ENCODE peak calls at places on chromosomes 13 and 19, in eight cellular contexts. A is lower leg skin, J is tibial nerve, H is bronchial epithelial cell, K is colonic mucosa, D is SK-N-SH, F is AG09309, O is psoas muscle. W is an unnamed sample.

GRCh38 chr13:99686944-99687382 is 185.7 kb downstream of the TM9SF2 start:
- DNase-seq in A (no peak), J (no peak), H (no peak), K (peak; percentile 40), D (no peak), F (no peak), O (no peak), W (no peak)

GRCh38 chr13:106858910-106859309 is 291.0 kb upstream of the ARGLU1 start:
- DNase-seq in A (no peak), J (no peak), H (peak; percentile 15), K (no peak), D (no peak), F (no peak), O (no peak), W (no peak)

GRCh38 chr13:91278291-91278690 is 69.2 kb upstream of the MIR17HG start:
- DNase-seq in A (no peak), J (no peak), H (no peak), K (no peak), D (no peak), F (no peak), O (no peak), W (no peak)

GRCh38 chr13:40993119-40993518 is 26.0 kb downstream of the ELF1 start:
- DNase-seq in A (peak; percentile 84), J (no peak), H (no peak), K (no peak), D (no peak), F (no peak), O (no peak), W (no peak)

GRCh38 chr19:15812059-15812722 is 3.3 kb downstream of the OR10H1 start:
- DNase-seq in A (no peak), J (peak; percentile 7), H (peak; percentile 28), K (no peak), D (no peak), F (no peak), O (no peak), W (no peak)

GRCh38 chr19:32131037-32131436 is 214.4 kb upstream of the ZNF507 start:
- DNase-seq in A (no peak), J (no peak), H (no peak), K (no peak), D (no peak), F (no peak), O (no peak), W (no peak)

GRCh38 chr19:6223461-6224307 is 56.1 kb downstream of the MLLT1 start:
- DNase-seq in A (peak; percentile 85), J (no peak), H (no peak), K (no peak), D (no peak), F (no peak), O (peak; percentile 33), W (peak; percentile 45)

GRCh38 chr13:52070929-52071523 is 46.5 kb downstream of the UTP14C start:
- DNase-seq in A (no peak), J (no peak), H (peak; percentile 53), K (no peak), D (peak; percentile 36), F (peak; percentile 11), O (no peak), W (no peak)

GRCh38 chr19:4583961-4584669 is 24.6 kb upstream of the SEMA6B start:
- DNase-seq in A (no peak), J (no peak), H (no peak), K (peak; percentile 28), D (peak; percentile 87), F (no peak), O (no peak), W (no peak)

GRCh38 chr19:51166846-51167490 is 24.9 kb downstream of the SIGLEC7 start:
- DNase-seq in A (no peak), J (peak; percentile 13), H (no peak), K (peak; percentile 31), D (no peak), F (no peak), O (no peak), W (no peak)

GRCh38 chr19:30228113-30228725 is 144.0 kb upstream of the ZNF536 start:
- DNase-seq in A (no peak), J (no peak), H (no peak), K (no peak), D (peak; percentile 80), F (no peak), O (no peak), W (no peak)

GRCh38 chr13:92143766-92144165 is 745.3 kb downstream of the GPC5 start:
- DNase-seq in A (no peak), J (no peak), H (no peak), K (no peak), D (no peak), F (no peak), O (no peak), W (no peak)

GRCh38 chr19:52566121-52566520 is 4.0 kb upstream of the ZNF701 start:
- DNase-seq in A (no peak), J (no peak), H (peak; percentile 48), K (no peak), D (no peak), F (no peak), O (no peak), W (no peak)

GRCh38 chr19:52566588-52566987 is 3.5 kb upstream of the ZNF701 start:
- DNase-seq in A (no peak), J (no peak), H (peak; percentile 93), K (no peak), D (no peak), F (no peak), O (no peak), W (no peak)

GRCh38 chr19:52567921-52568320 is 2.2 kb upstream of the ZNF701 start:
- DNase-seq in A (no peak), J (no peak), H (peak; percentile 34), K (no peak), D (no peak), F (no peak), O (no peak), W (no peak)

GRCh38 chr19:52570005-52570861 is at the start of gene ZNF701:
- DNase-seq in A (peak; percentile 99), J (peak; percentile 96), H (peak; percentile 71), K (peak; percentile 97), D (peak; percentile 92), F (peak; percentile 52), O (peak; percentile 95), W (peak; percentile 95)
- TF ChIP-seq CTCF in A (no peak), J (peak; percentile 39), H (peak; percentile 12), K (no peak), D (peak; percentile 22), F (no peak), O (peak; percentile 32), W (peak; percentile 54)

GRCh38 chr13:98103531-98103930 is 39.4 kb upstream of the FARP1 start:
- DNase-seq in A (peak; percentile 49), J (no peak), H (no peak), K (no peak), D (no peak), F (no peak), O (no peak), W (no peak)

GRCh38 chr13:98099627-98100026 is 43.3 kb upstream of the FARP1 start:
- DNase-seq in A (no peak), J (no peak), H (no peak), K (no peak), D (no peak), F (no peak), O (no peak), W (no peak)

GRCh38 chr13:98105929-98106336 is 37.0 kb upstream of the FARP1 start:
- DNase-seq in A (peak; percentile 20), J (no peak), H (no peak), K (no peak), D (no peak), F (no peak), O (no peak), W (peak; percentile 22)

GRCh38 chr13:98108330-98108729 is 34.6 kb upstream of the FARP1 start:
- DNase-seq in A (peak; percentile 28), J (no peak), H (no peak), K (no peak), D (no peak), F (no peak), O (no peak), W (no peak)

DNA sequence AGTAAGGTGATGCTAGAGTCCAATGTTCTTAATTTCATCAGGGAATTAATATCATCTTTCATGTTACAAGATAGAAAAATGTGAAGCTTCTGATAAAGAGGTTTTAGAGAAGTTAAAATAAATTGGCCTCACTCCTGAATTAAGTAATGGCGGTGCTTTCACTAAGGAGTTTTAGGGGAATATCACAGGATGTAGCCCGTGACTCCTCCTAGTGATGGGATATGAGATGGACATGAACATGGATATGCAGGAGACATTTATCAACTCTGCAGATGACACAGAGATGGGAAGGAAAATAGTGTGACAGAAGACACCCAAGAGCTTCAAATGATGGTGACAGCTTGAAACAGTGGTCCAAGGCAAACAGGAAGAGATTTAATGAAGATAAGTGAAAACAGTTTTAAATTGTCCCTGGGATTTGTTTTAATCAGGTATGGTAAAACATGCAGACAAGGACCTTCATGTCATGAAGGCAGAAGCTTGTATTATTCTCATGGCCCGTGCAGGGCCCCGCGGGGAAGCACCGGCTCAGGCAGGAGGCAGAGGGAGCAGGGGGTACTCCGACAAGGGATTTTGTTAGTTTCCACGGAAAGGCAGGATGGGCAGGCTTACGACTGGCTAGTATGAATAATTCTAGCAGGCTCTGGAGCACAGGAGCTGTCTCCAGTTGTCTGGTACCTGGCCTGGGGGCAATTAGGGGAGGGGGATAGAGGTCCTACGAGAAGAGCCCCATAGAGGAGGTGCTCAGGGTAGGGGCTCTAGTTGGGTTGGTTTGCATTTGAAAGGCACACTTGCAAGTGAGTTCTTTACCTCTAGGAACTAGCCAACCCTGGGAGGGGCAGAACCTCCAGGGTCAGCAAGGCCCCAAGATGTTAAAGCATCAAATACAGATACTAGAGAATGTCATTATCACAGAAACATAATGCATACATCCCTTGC is 38.7 kb upstream of the FARP1 start:
- DNase-seq in A (peak; percentile 23), J (no peak), H (peak; percentile 16), K (no peak), D (peak; percentile 27), F (no peak), O (no peak), W (no peak)
- TF ChIP-seq CTCF in A (no peak), J (no peak), H (no peak), K (no peak), D (peak; percentile 44), F (peak; percentile 47), O (no peak), W (no peak)

GRCh38 chr19:18932216-18932841 is 8.7 kb downstream of the HOMER3 start:
- DNase-seq in A (peak; percentile 94), J (peak; percentile 73), H (peak; percentile 58), K (peak; percentile 92), D (peak; percentile 99), F (no peak), O (peak; percentile 81), W (peak; percentile 69)
- TF ChIP-seq CTCF in A (no peak), J (no peak), H (no peak), K (no peak), D (no peak), F (no peak), O (no peak), W (no peak)

GRCh38 chr13:33816912-33817311 is 1.0 kb upstream of the RFC3 start:
- DNase-seq in A (no peak), J (no peak), H (no peak), K (no peak), D (no peak), F (no peak), O (no peak), W (no peak)

GRCh38 chr13:33815011-33815550 is 2.9 kb upstream of the RFC3 start:
- DNase-seq in A (no peak), J (no peak), H (no peak), K (no peak), D (no peak), F (no peak), O (no peak), W (no peak)

GRCh38 chr13:33817513-33817842 is 471 bp upstream of the RFC3 start:
- DNase-seq in A (no peak), J (no peak), H (no peak), K (no peak), D (peak; percentile 10), F (no peak), O (no peak), W (no peak)

GRCh38 chr13:33817843-33818661 is at the start of gene RFC3:
- DNase-seq in A (peak; percentile 98), J (peak; percentile 91), H (peak; percentile 87), K (peak; percentile 93), D (peak; percentile 86), F (peak; percentile 63), O (peak; percentile 93), W (peak; percentile 93)
- TF ChIP-seq CTCF in A (no peak), J (no peak), H (no peak), K (no peak), D (peak; percentile 12), F (no peak), O (no peak), W (no peak)

W was measured in heart right ventricle.